ENCODE peak calls at places on chromosomes 2 and 18, in ten cellular contexts. O, W, Q, H, I, P, R, S, U and F are unnamed samples.

GRCh38 chr18:31454066-31454708 is 6.6 kb downstream of the DSG3 start:
- DNase-seq in O (no peak), W (peak; percentile 54), Q (no peak), H (no peak), I (no peak), P (peak; percentile 79), R (no peak), S (no peak), U (no peak), F (no peak)

GRCh38 chr18:50866765-50867164 is 12.2 kb upstream of the ME2 start:
- DNase-seq in O (no peak), W (no peak), Q (no peak), H (no peak), I (no peak), P (no peak), R (no peak), S (no peak), U (peak; percentile 12), F (no peak)

GRCh38 chr2:193679850-193680249 is 1485.1 kb upstream of the TMEFF2 start:
- DNase-seq in O (no peak), W (no peak), Q (no peak), H (no peak), I (no peak), P (no peak), R (no peak), S (no peak), U (no peak), F (no peak)

GRCh38 chr18:39966275-39966674 is 1988.8 kb upstream of the PIK3C3 start:
- DNase-seq in O (no peak), W (peak; percentile 27), Q (no peak), H (no peak), I (no peak), P (no peak), R (no peak), S (no peak), U (no peak), F (no peak)

GRCh38 chr2:121257476-121257831 is 27.5 kb downstream of the TFCP2L1 start:
- DNase-seq in O (no peak), W (no peak), Q (no peak), H (no peak), I (no peak), P (no peak), R (no peak), S (no peak), U (no peak), F (no peak)

GRCh38 chr2:26915316-26915715 is 55.1 kb upstream of the MAPRE3 start:
- DNase-seq in O (no peak), W (no peak), Q (no peak), H (no peak), I (no peak), P (no peak), R (no peak), S (no peak), U (no peak), F (no peak)

GRCh38 chr2:168465594-168465993 is 9.5 kb downstream of the CERS6 start:
- DNase-seq in O (no peak), W (no peak), Q (no peak), H (no peak), I (no peak), P (no peak), R (no peak), S (no peak), U (no peak), F (no peak)

GRCh38 chr2:37819228-37819627 is 105.9 kb upstream of the RMDN2 start:
- DNase-seq in O (no peak), W (no peak), Q (no peak), H (no peak), I (no peak), P (no peak), R (no peak), S (no peak), U (no peak), F (no peak)

GRCh38 chr2:231810905-231811304 is 24.7 kb downstream of the COPS7B start:
- DNase-seq in O (no peak), W (no peak), Q (no peak), H (no peak), I (no peak), P (no peak), R (no peak), S (no peak), U (no peak), F (no peak)

GRCh38 chr2:217797661-217798069 is 205.1 kb downstream of the TNS1 start:
- DNase-seq in O (peak; percentile 73), W (no peak), Q (peak; percentile 75), H (no peak), I (peak; percentile 70), P (no peak), R (no peak), S (peak; percentile 32), U (no peak), F (peak; percentile 61)

GRCh38 chr2:45904267-45904921 is 252.9 kb downstream of the PRKCE start:
- DNase-seq in O (no peak), W (no peak), Q (no peak), H (no peak), I (no peak), P (no peak), R (no peak), S (no peak), U (no peak), F (no peak)

GRCh38 chr2:177396630-177397460 is 4.3 kb downstream of the AGPS start:
- DNase-seq in O (no peak), W (peak; percentile 21), Q (no peak), H (no peak), I (no peak), P (no peak), R (no peak), S (no peak), U (peak; percentile 94), F (no peak)

GRCh38 chr2:31319391-31320175 is 85.6 kb downstream of the EHD3 start:
- DNase-seq in O (no peak), W (peak; percentile 31), Q (no peak), H (peak; percentile 51), I (no peak), P (no peak), R (no peak), S (no peak), U (peak; percentile 51), F (peak; percentile 64)

GRCh38 chr2:222315443-222316121 is 16.8 kb upstream of the PAX3 start:
- DNase-seq in O (no peak), W (no peak), Q (no peak), H (no peak), I (no peak), P (no peak), R (no peak), S (no peak), U (no peak), F (no peak)

GRCh38 chr18:3481696-3482210 is 31.8 kb downstream of the TGIF1 start:
- DNase-seq in O (no peak), W (no peak), Q (no peak), H (peak; percentile 35), I (no peak), P (peak; percentile 35), R (peak; percentile 28), S (peak; percentile 65), U (peak; percentile 47), F (no peak)

GRCh38 chr18:62857278-62857976 is 142.1 kb downstream of the PHLPP1 start:
- DNase-seq in O (no peak), W (no peak), Q (no peak), H (no peak), I (no peak), P (no peak), R (no peak), S (no peak), U (no peak), F (no peak)

GRCh38 chr2:118216224-118216623 is 128.0 kb downstream of the INSIG2 start:
- DNase-seq in O (no peak), W (no peak), Q (no peak), H (no peak), I (no peak), P (no peak), R (no peak), S (no peak), U (no peak), F (no peak)
- TF ChIP-seq POLR2AphosphoS5 in O (no peak), W (no peak), Q (no peak), H (no peak), I (no peak), P (no peak), R (no peak), S (no peak), U (no peak), F (no peak)

DNA sequence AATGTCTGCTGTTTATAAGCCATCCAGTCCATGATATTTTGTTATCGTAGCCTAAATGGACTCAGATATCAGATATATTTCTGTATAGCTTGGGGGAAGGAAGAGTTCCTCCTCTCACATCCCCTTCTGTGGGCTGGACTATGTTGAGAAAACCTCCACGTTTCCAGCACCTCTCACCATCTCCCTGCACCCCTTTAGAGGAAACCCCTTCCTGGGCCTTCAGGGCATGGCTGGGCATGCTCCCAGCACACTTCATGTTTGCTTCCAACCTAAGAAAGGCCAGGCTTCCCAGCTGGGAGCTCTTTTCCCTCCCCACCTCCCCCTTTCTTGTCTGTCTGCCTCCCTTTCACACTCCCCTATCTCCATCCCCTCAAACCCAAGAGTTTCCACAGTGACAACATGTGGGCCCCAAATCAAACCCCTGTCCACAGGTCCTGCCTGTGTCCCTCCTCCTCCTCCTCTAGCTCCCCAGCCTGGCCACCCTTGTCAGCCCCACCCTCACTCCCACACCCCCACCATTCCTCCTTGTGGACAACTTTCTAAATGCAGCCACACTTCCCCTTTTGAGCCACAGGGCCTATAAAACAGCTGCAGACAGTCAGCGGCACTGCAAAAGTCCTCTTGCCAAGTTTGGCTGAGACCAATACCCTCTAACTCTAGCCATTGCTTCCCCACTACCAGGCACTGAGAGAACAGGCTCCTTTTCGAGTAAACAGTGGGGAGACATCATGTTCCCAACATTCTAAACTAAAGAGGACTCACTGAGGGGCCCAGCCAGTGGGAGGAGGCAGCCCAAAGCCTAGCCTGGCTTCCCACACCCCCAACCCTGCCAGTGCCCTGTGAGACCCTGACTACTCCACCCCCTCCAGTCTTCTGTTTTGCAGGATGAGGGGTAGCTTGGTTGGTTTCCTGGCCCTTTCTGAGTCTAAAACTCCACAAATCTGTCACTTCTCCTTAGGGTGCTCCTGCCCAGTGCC is 120.5 kb downstream of the ZFP36L2 start:
- DNase-seq in O (peak; percentile 74), W (no peak), Q (peak; percentile 40), H (peak; percentile 65), I (peak; percentile 85), P (peak; percentile 4), R (no peak), S (peak; percentile 81), U (no peak), F (peak; percentile 73)
- TF ChIP-seq POLR2AphosphoS5 in O (no peak), W (no peak), Q (peak; percentile 17), H (peak; percentile 19), I (no peak), P (no peak), R (no peak), S (no peak), U (no peak), F (peak; percentile 59)

DNA sequence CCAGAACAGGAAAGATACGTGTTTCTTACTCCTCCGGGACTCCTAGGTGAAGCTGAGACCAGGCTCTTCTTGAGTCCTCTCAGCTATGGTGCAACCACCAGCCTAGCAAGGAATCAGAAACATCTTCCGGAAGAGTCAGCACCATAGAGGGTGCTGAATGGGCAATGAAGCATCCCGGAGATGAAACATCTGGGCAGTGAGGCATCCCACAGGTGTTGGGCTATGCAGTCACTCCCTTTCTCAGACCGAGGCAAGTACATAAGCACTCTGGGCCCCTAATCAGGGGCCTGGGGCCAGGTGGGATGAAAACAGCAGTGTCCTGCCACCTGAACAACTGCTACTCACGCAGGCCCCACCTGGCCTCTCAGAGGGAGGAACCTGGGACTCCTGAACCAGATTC is 1.4 kb upstream of the CAPN10 start:
- DNase-seq in O (no peak), W (no peak), Q (no peak), H (peak; percentile 37), I (peak; percentile 79), P (no peak), R (no peak), S (no peak), U (no peak), F (no peak)
- TF ChIP-seq POLR2AphosphoS5 in O (no peak), W (no peak), Q (no peak), H (no peak), I (no peak), P (no peak), R (no peak), S (no peak), U (no peak), F (no peak)

GRCh38 chr2:128489580-128490273 is 171.1 kb upstream of the HS6ST1 start:
- DNase-seq in O (peak; percentile 28), W (peak; percentile 65), Q (peak; percentile 25), H (no peak), I (no peak), P (no peak), R (no peak), S (no peak), U (no peak), F (no peak)
- TF ChIP-seq POLR2AphosphoS5 in O (no peak), W (no peak), Q (no peak), H (no peak), I (no peak), P (no peak), R (no peak), S (no peak), U (no peak), F (no peak)